ENCODE peak calls at places on chromosomes 4 and X, in nine cellular contexts. W is tibial nerve, S is stomach, H is ovary, O is A549, Z is K562, I is HepG2, U is sigmoid colon, P is esophagus muscularis mucosa. Q is an unnamed sample.

GRCh38 chr4:76850010-76850441 is 47.9 kb downstream of the SOWAHB start:
- DNase-seq in I (peak), S (no peak), O (no peak), P (no peak), Z (no peak), U (no peak), W (no peak), H (no peak), Q (no peak)

GRCh38 chr4:10442976-10443375 is 14.2 kb downstream of the ZNF518B start:
- DNase-seq in I (no peak), H (no peak), W (no peak), U (no peak), O (no peak), P (no peak), S (no peak), Z (peak), Q (no peak)

GRCh38 chr4:121692261-121692660 is 4.5 kb downstream of the ANXA5 start:
- DNase-seq in O (no peak), Z (no peak), U (no peak), I (no peak), W (no peak), S (no peak), H (no peak), P (no peak), Q (no peak)

GRCh38 chrX:46260502-46260901 is 284.7 kb downstream of the ZNF674 start:
- DNase-seq in O (no peak), Z (no peak), P (no peak), W (no peak), I (no peak), U (no peak), S (no peak), H (no peak), Q (no peak)

GRCh38 chr4:79237836-79238235 is 88.0 kb downstream of the NAA11 start:
- DNase-seq in P (no peak), Z (no peak), I (no peak), U (no peak), H (no peak), S (no peak), O (no peak), W (no peak), Q (no peak)

GRCh38 chr4:24683116-24683515 is 98.8 kb upstream of the DHX15 start:
- DNase-seq in I (no peak), P (no peak), Z (no peak), S (no peak), H (no peak), O (no peak), W (no peak), U (no peak), Q (no peak)

GRCh38 chr4:134313591-134313990 is 112.0 kb upstream of the PABPC4L start:
- DNase-seq in U (no peak), I (no peak), Z (no peak), O (no peak), P (no peak), S (no peak), H (no peak), W (no peak), Q (no peak)

GRCh38 chrX:96770315-96770714 is 85.7 kb downstream of the DIAPH2 start:
- DNase-seq in W (no peak), H (no peak), U (no peak), Z (peak), S (no peak), O (peak), I (peak), P (no peak), Q (no peak)

GRCh38 chr4:52015366-52015765 is 4.8 kb downstream of the LRRC66 start:
- DNase-seq in U (no peak), Z (peak), P (no peak), S (no peak), H (no peak), W (peak), O (no peak), I (peak), Q (no peak)

GRCh38 chr4:89119166-89119565 is 7.8 kb downstream of the TIGD2 start:
- DNase-seq in W (no peak), P (no peak), I (no peak), U (no peak), H (no peak), Z (no peak), O (no peak), S (no peak), Q (no peak)

GRCh38 chrX:43745938-43746721 is 90.0 kb downstream of the MAOA start:
- DNase-seq in S (no peak), I (no peak), W (no peak), Z (no peak), P (no peak), O (no peak), H (no peak), U (no peak), Q (no peak)

GRCh38 chrX:118577041-118577440 is 81.4 kb downstream of the DOCK11 start:
- DNase-seq in Z (no peak), P (no peak), U (peak), I (peak), H (no peak), O (no peak), S (peak), W (no peak), Q (no peak)

GRCh38 chr4:8765631-8766590 is 105.7 kb downstream of the HMX1 start:
- DNase-seq in P (no peak), I (no peak), Z (no peak), H (no peak), W (no peak), U (peak), S (no peak), O (no peak), Q (no peak)

GRCh38 chrX:139559383-139560042 is 29.0 kb downstream of the F9 start:
- DNase-seq in I (peak), W (peak), Z (peak), S (peak), H (no peak), U (no peak), P (no peak), O (peak), Q (peak)

GRCh38 chrX:26215869-26216268 is at the start of gene MAGEB5:
- DNase-seq in P (no peak), W (no peak), H (no peak), S (no peak), U (no peak), I (no peak), O (no peak), Z (no peak), Q (no peak)

GRCh38 chr4:154618708-154619315 is 6.4 kb upstream of the FGG start:
- DNase-seq in I (peak), O (peak), P (no peak), U (no peak), Z (peak), W (peak), S (peak), H (no peak), Q (peak)

GRCh38 chr4:73197220-73197619 is 61.4 kb downstream of the ANKRD17 start:
- DNase-seq in I (no peak), W (no peak), P (no peak), Z (no peak), H (no peak), S (no peak), U (no peak), O (no peak), Q (no peak)

GRCh38 chr4:183153190-183153916 is 54.3 kb downstream of the WWC2 start:
- DNase-seq in P (no peak), H (no peak), I (no peak), O (no peak), S (no peak), U (no peak), Z (no peak), W (no peak), Q (no peak)

GRCh38 chrX:45238489-45238888 is 37.8 kb upstream of the DIPK2B start:
- DNase-seq in I (no peak), S (no peak), Z (no peak), W (no peak), H (no peak), U (no peak), O (no peak), P (no peak), Q (no peak)

GRCh38 chr4:19913670-19914069 is 338.0 kb upstream of the SLIT2 start:
- DNase-seq in I (no peak), W (no peak), O (no peak), S (no peak), P (no peak), U (no peak), H (no peak), Z (no peak), Q (no peak)

GRCh38 chrX:69297521-69297920 is 132.3 kb upstream of the PJA1 start:
- DNase-seq in Z (no peak), O (no peak), W (no peak), I (no peak), P (no peak), S (no peak), H (no peak), U (no peak), Q (no peak)

GRCh38 chrX:118346258-118347094 is 570 bp downstream of the WDR44 start:
- DNase-seq in S (peak), W (no peak), U (peak), Z (peak), H (no peak), P (peak), I (peak), O (peak), Q (peak)

GRCh38 chr4:166386491-166387367 is 513.7 kb downstream of the TLL1 start:
- DNase-seq in U (no peak), Z (no peak), S (no peak), O (no peak), H (no peak), P (no peak), W (no peak), I (no peak), Q (no peak)
- TF ChIP-seq EP300 in U (no peak), Z (no peak), S (no peak), O (no peak), H (no peak), P (no peak), W (no peak), I (no peak), Q (no peak)

GRCh38 chrX:74085642-74086236 is 218.2 kb upstream of the ZCCHC13 start:
- DNase-seq in W (no peak), S (no peak), I (peak), O (no peak), U (no peak), H (no peak), Z (no peak), P (no peak), Q (no peak)
- TF ChIP-seq CTCF in W (no peak), S (no peak), I (no peak), O (no peak), U (no peak), H (no peak), Z (no peak), P (no peak), Q (no peak)

DNA sequence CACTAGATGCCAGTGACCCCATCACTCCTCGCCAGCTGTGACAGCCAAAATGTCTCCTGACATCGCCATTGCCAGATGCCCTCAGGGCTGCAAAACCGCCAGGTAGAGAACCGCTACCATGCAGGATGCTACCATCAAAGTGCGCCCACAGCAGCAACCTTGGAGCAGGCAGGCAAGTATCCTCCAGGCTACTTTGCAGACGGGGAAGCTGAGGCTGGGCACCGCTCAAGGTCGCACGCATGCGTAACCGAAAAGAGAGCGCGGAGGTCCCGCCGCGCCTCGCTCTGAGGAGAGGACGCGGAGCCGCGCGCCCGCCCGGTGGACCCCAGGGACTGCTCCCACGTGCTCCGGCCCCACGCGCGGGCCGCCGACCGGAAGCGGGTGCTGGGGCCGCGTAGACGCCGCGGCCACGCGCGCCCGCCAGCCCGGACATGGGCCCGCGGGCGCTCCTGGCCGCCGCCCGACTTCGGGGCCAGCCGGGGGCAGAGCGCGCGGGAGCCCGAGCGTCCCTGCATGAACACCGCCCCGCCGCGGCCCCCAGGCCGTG is at the start of gene STS:
- DNase-seq in S (peak), O (no peak), W (peak), H (peak), U (peak), Z (peak), P (no peak), I (no peak), Q (peak)
- TF ChIP-seq EP300 in S (no peak), O (no peak), W (no peak), H (no peak), U (no peak), Z (no peak), P (no peak), I (no peak), Q (no peak)

DNA sequence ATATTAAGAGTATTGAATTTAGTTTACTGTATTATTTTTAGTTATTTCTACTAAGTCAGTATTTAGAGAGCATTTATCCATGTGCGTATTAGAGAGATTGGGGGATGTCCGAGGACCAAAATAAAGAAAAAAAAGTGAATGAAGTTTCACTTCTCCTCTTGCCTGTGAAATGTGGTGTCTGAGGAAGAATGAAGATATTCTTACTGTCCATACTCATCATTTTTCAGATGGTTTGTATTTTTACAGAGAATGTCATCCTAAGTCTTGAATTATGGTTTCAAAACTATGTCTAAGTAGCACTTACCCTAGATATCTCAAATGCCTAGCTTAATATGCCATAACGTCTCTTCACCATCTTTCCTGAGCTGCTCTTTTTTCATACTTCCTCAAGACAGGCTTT is 854.3 kb downstream of the C4orf33 start:
- DNase-seq in O (no peak), Z (no peak), H (no peak), S (no peak), I (no peak), U (no peak), P (no peak), W (no peak), Q (no peak)
- TF ChIP-seq CTCF in O (no peak), Z (no peak), H (no peak), S (no peak), I (no peak), U (no peak), P (no peak), W (no peak), Q (no peak)

GRCh38 chr4:26907731-26908599 is 47.3 kb downstream of the STIM2 start:
- DNase-seq in W (no peak), Z (no peak), P (no peak), U (no peak), H (no peak), I (no peak), S (no peak), O (no peak), Q (no peak)

GRCh38 chr4:26909369-26909768 is 48.7 kb downstream of the STIM2 start:
- DNase-seq in I (no peak), P (no peak), O (no peak), U (no peak), Z (no peak), S (no peak), W (no peak), H (no peak), Q (no peak)

GRCh38 chr4:26912810-26913209 is 52.2 kb downstream of the STIM2 start:
- DNase-seq in S (no peak), O (no peak), Z (peak), I (no peak), W (no peak), U (no peak), H (no peak), P (no peak), Q (no peak)

GRCh38 chr4:26911254-26911653 is 50.6 kb downstream of the STIM2 start:
- DNase-seq in Z (no peak), U (no peak), P (no peak), I (no peak), S (no peak), H (no peak), O (no peak), W (no peak), Q (no peak)

GRCh38 chr4:26912069-26912468 is 51.4 kb downstream of the STIM2 start:
- DNase-seq in H (no peak), O (no peak), I (no peak), P (no peak), Z (no peak), S (no peak), U (no peak), W (no peak), Q (no peak)
- TF ChIP-seq EP300 in H (no peak), O (no peak), I (no peak), P (no peak), Z (no peak), S (no peak), U (no peak), W (no peak), Q (no peak)

GRCh38 chr4:3766207-3766790 is at the start of gene ADRA2C:
- DNase-seq in I (peak), Z (no peak), U (no peak), H (peak), O (peak), S (no peak), P (no peak), W (no peak), Q (no peak)

GRCh38 chr4:3766791-3767561 is 791 bp downstream of the ADRA2C start:
- DNase-seq in H (peak), O (no peak), Z (no peak), U (no peak), P (no peak), S (no peak), I (no peak), W (no peak), Q (no peak)

GRCh38 chr4:3762753-3763511 is 3.3 kb upstream of the ADRA2C start:
- DNase-seq in O (no peak), W (no peak), S (no peak), P (no peak), H (no peak), U (no peak), I (no peak), Z (no peak), Q (no peak)

GRCh38 chr4:3767569-3768288 is 1.5 kb downstream of the ADRA2C start:
- DNase-seq in Z (no peak), W (no peak), P (no peak), H (peak), S (no peak), O (no peak), I (no peak), U (no peak), Q (peak)

GRCh38 chr4:3765271-3766206 is 646 bp upstream of the ADRA2C start:
- DNase-seq in I (peak), O (peak), U (no peak), H (peak), S (peak), Z (peak), W (no peak), P (no peak), Q (no peak)
- TF ChIP-seq CTCF in I (peak), O (peak), U (no peak), H (no peak), S (no peak), Z (no peak), W (no peak), P (peak), Q (no peak)

GRCh38 chrX:47380268-47380667 is 9.9 kb downstream of the ZNF157 start:
- DNase-seq in W (peak), P (no peak), H (no peak), O (no peak), U (no peak), S (peak), Z (no peak), I (peak), Q (peak)
- TF ChIP-seq EP300 in W (no peak), P (no peak), H (no peak), O (no peak), U (no peak), S (no peak), Z (no peak), I (no peak), Q (no peak)

GRCh38 chr4:157170321-157170720 is 50.2 kb upstream of the GRIA2 start:
- DNase-seq in H (no peak), Z (no peak), W (no peak), I (no peak), S (no peak), P (no peak), O (no peak), U (no peak), Q (no peak)

GRCh38 chr4:157172011-157172410 is 48.5 kb upstream of the GRIA2 start:
- DNase-seq in U (no peak), I (no peak), H (no peak), Z (no peak), O (no peak), P (no peak), S (no peak), W (no peak), Q (no peak)
- TF ChIP-seq CTCF in U (no peak), I (no peak), H (no peak), Z (no peak), O (peak), P (peak), S (no peak), W (no peak), Q (no peak)

GRCh38 chr4:81607947-81608346 is 136.2 kb upstream of the RASGEF1B start:
- DNase-seq in O (no peak), H (no peak), I (no peak), S (no peak), U (no peak), W (no peak), Z (no peak), P (no peak), Q (no peak)
- TF ChIP-seq EP300 in O (no peak), H (no peak), I (no peak), S (no peak), U (no peak), W (peak), Z (no peak), P (no peak), Q (no peak)

DNA sequence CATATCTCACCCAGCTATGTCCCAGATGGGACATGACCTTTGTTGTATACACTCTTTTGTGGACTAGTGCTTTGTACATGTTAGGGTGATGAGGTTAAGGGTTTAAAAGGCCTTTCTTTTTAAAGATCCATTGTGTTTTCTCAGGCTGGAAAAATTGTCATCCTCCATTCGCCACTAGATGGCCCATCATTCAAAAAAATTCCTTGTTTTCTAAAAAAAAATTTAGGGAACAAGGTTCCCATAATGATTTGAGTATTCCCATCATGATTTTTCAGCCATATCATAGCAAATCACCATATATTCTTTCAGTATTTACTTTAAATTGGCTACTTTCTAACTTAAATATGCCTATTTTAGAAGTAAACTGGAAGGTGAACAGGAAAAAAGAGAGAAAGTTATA is 91.9 kb upstream of the TMEM164 start:
- DNase-seq in S (no peak), O (peak), U (no peak), P (no peak), Z (no peak), I (no peak), W (no peak), H (no peak), Q (no peak)
- TF ChIP-seq CTCF in S (no peak), O (peak), U (no peak), P (peak), Z (peak), I (peak), W (peak), H (peak), Q (peak)